ENCODE peak calls at places on chromosomes 3 and 15, in eight cellular contexts. H is NCI-H460; R is NCI-H748 treated with DMSO at 0.1 percent for 48 hours; Y is stimulated activated CD4-positive, alpha-beta T cell treated with anti-CD3 and anti-CD28 coated beads, Interleukin-12 subunit alpha, Interleukin-12 subunit beta, amount 100 ng/mL, for 48 hours; T is mesenchymal stem cell; U is GM23248; O is NCI-H69; P is heart left ventricle. V is an unnamed sample.

GRCh38 chr15:68768321-68768720 is 52.4 kb downstream of the ANP32A start:
- DNase-seq in H (peak; percentile 38), R (no peak), Y (no peak), T (no peak), U (peak; percentile 42), O (peak; percentile 24), P (no peak), V (no peak)

GRCh38 chr15:52098328-52098727 is 14.2 kb downstream of the BCL2L10 start:
- DNase-seq in H (no peak), R (no peak), Y (no peak), T (peak; percentile 35), U (no peak), O (no peak), P (no peak), V (no peak)

GRCh38 chr15:83012038-83012490 is 625 bp upstream of the C15orf40 start:
- DNase-seq in H (no peak), R (no peak), Y (no peak), T (no peak), U (peak; percentile 62), O (peak; percentile 61), P (no peak), V (peak; percentile 35)

GRCh38 chr15:36432162-36432561 is 147.3 kb upstream of the CDIN1 start:
- DNase-seq in H (no peak), R (no peak), Y (no peak), T (peak; percentile 61), U (peak; percentile 74), O (peak; percentile 39), P (no peak), V (no peak)

GRCh38 chr3:76998555-76998954 is 41.3 kb upstream of the ROBO2 start:
- DNase-seq in H (no peak), R (no peak), Y (no peak), T (no peak), U (no peak), O (peak; percentile 5), P (no peak), V (no peak)

GRCh38 chr3:144096016-144096415 is 124.4 kb downstream of the DIPK2A start:
- DNase-seq in H (no peak), R (no peak), Y (no peak), T (no peak), U (no peak), O (peak; percentile 4), P (no peak), V (no peak)

GRCh38 chr3:129978123-129978522 is 3.6 kb downstream of the TRH start:
- DNase-seq in H (no peak), R (no peak), Y (no peak), T (no peak), U (no peak), O (no peak), P (no peak), V (no peak)

GRCh38 chr3:69166446-69166845 is 44.1 kb upstream of the LMOD3 start:
- DNase-seq in H (no peak), R (no peak), Y (no peak), T (no peak), U (no peak), O (no peak), P (no peak), V (no peak)

GRCh38 chr3:119690043-119690656 is 12.7 kb upstream of the CFAP91 start:
- DNase-seq in H (no peak), R (no peak), Y (no peak), T (peak; percentile 48), U (peak; percentile 78), O (peak; percentile 16), P (no peak), V (peak; percentile 15)

GRCh38 chr3:151912041-151912440 is 38.6 kb downstream of the SUCNR1 start:
- DNase-seq in H (no peak), R (no peak), Y (no peak), T (no peak), U (peak; percentile 68), O (no peak), P (no peak), V (no peak)

GRCh38 chr3:26590919-26591318 is 31.7 kb upstream of the LRRC3B start:
- DNase-seq in H (no peak), R (no peak), Y (no peak), T (no peak), U (no peak), O (no peak), P (no peak), V (no peak)

GRCh38 chr3:127544806-127545545 is 45.6 kb downstream of the TPRA1 start:
- DNase-seq in H (no peak), R (no peak), Y (no peak), T (no peak), U (no peak), O (peak; percentile 77), P (no peak), V (peak; percentile 21)

GRCh38 chr3:147298511-147298982 is 107.8 kb downstream of the ZIC4 start:
- DNase-seq in H (peak; percentile 36), R (no peak), Y (no peak), T (peak; percentile 99), U (peak; percentile 99), O (no peak), P (no peak), V (no peak)

GRCh38 chr15:78492841-78493240 is 14.5 kb upstream of the HYKK start:
- DNase-seq in H (no peak), R (no peak), Y (no peak), T (no peak), U (peak; percentile 37), O (no peak), P (no peak), V (no peak)

GRCh38 chr3:184806567-184807271 is 5.2 kb upstream of the VPS8 start:
- DNase-seq in H (no peak), R (no peak), Y (no peak), T (no peak), U (peak; percentile 18), O (no peak), P (no peak), V (no peak)

GRCh38 chr3:81861593-81861992 is 100.1 kb upstream of the GBE1 start:
- DNase-seq in H (no peak), R (no peak), Y (no peak), T (no peak), U (no peak), O (no peak), P (no peak), V (no peak)

GRCh38 chr3:129271674-129272073 is 7.0 kb upstream of the HMCES start:
- DNase-seq in H (no peak), R (no peak), Y (no peak), T (no peak), U (no peak), O (no peak), P (no peak), V (no peak)

GRCh38 chr3:22901684-22902083 is 301.4 kb upstream of the UBE2E2 start:
- DNase-seq in H (no peak), R (no peak), Y (no peak), T (no peak), U (no peak), O (no peak), P (no peak), V (no peak)

GRCh38 chr3:29515451-29515850 is 234.6 kb downstream of the RBMS3 start:
- DNase-seq in H (no peak), R (no peak), Y (no peak), T (peak; percentile 83), U (peak; percentile 68), O (no peak), P (no peak), V (no peak)

GRCh38 chr15:42133892-42134502 is 22.4 kb downstream of the PLA2G4F start:
- DNase-seq in H (peak; percentile 41), R (peak; percentile 4), Y (peak; percentile 46), T (peak; percentile 46), U (peak; percentile 61), O (peak; percentile 58), P (no peak), V (peak; percentile 62)

GRCh38 chr15:31516459-31516858 is 189.8 kb downstream of the KLF13 start:
- DNase-seq in H (no peak), R (no peak), Y (no peak), T (no peak), U (no peak), O (no peak), P (no peak), V (no peak)

GRCh38 chr15:79370716-79371115 is 59.8 kb downstream of the TMED3 start:
- DNase-seq in H (no peak), R (no peak), Y (no peak), T (peak; percentile 85), U (peak; percentile 51), O (no peak), P (no peak), V (no peak)

V was measured in NCI-H146.